ENCODE peak calls at places on chromosomes 1 and 21, in four cellular contexts. S is kidney, R is HCT116, V is K562. Y is an unnamed sample.

GRCh38 chr21:14306143-14306907 is 76.6 kb downstream of the HSPA13 start:
- DNase-seq in V (peak; percentile 26), R (no peak), S (no peak), Y (no peak)

GRCh38 chr1:30965914-30966313 is 57.4 kb upstream of the SDC3 start:
- DNase-seq in R (no peak), S (no peak), V (no peak), Y (no peak)

GRCh38 chr1:154896811-154897286 is 26.8 kb upstream of the KCNN3 start:
- DNase-seq in R (no peak), V (no peak), S (no peak), Y (peak; percentile 30)

GRCh38 chr1:1040004-1040991 is 20.4 kb downstream of the AGRN start:
- DNase-seq in R (peak; percentile 61), V (peak; percentile 92), S (peak; percentile 92), Y (peak; percentile 97)

GRCh38 chr1:175073054-175073453 is 5.4 kb downstream of the TNN start:
- DNase-seq in R (no peak), S (no peak), V (no peak), Y (no peak)

GRCh38 chr1:89962742-89963075 is 32.2 kb upstream of the ZNF326 start:
- DNase-seq in R (no peak), S (no peak), V (no peak), Y (no peak)

GRCh38 chr1:70706381-70707173 is 295.5 kb downstream of the CTH start:
- DNase-seq in R (no peak), V (no peak), S (no peak), Y (peak; percentile 81)

GRCh38 chr1:154154534-154155181 is at the start of gene NUP210L:
- DNase-seq in S (peak; percentile 84), R (no peak), V (peak; percentile 38), Y (peak; percentile 87)

GRCh38 chr21:46639489-46640386 is 4.3 kb downstream of the PRMT2 start:
- DNase-seq in S (no peak), V (no peak), R (no peak), Y (no peak)

GRCh38 chr1:1335283-1335682 is 4.2 kb downstream of the TAS1R3 start:
- DNase-seq in R (no peak), V (no peak), S (no peak), Y (no peak)

GRCh38 chr1:6519491-6519934 is 28.0 kb upstream of the PLEKHG5 start:
- DNase-seq in V (no peak), S (peak; percentile 64), R (no peak), Y (peak; percentile 65)

GRCh38 chr1:36183309-36183856 is 27.4 kb downstream of the MAP7D1 start:
- DNase-seq in S (no peak), V (no peak), R (no peak), Y (no peak)

GRCh38 chr21:31447477-31447876 is 103.4 kb upstream of the TIAM1 start:
- DNase-seq in S (no peak), R (no peak), V (no peak), Y (no peak)

GRCh38 chr1:51792864-51793263 is 85.7 kb downstream of the NRDC start:
- DNase-seq in V (no peak), R (no peak), S (no peak), Y (no peak)

GRCh38 chr1:188669715-188670114 is 1807.9 kb downstream of the BRINP3 start:
- DNase-seq in R (no peak), S (no peak), V (no peak), Y (no peak)

GRCh38 chr1:184061396-184062003 is 10.0 kb downstream of the TSEN15 start:
- DNase-seq in R (no peak), V (no peak), S (no peak), Y (no peak)

GRCh38 chr1:242827538-242827937 is 303.0 kb upstream of the PLD5 start:
- DNase-seq in V (no peak), S (no peak), R (no peak), Y (no peak)

DNA sequence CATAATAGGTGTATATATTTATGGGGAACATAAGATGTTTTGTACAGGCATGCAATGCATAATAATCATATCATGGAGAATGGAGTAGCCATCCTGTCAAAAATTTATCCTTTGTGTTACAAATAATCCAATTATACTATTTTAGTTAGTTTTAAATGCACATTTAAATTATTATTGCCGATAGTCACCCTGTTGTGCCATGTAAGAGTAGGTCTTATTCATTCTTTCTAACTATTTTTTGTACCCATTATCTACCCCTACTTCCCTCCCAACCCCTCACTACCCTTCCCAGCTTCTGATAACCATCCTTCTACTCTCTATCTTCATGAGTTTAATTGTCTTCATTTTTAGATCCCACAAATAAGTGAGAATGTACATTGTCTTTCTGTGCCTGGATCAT is 8.3 kb upstream of the VN1R5 start:
- DNase-seq in R (no peak), V (no peak), S (no peak), Y (no peak)
- H3K9ac ChIP-seq in R (no peak overlapping the region), V (no peak overlapping the region), S (no peak overlapping the region), Y (no peak overlapping the region)

GRCh38 chr1:151371340-151371739 is 1.2 kb downstream of the SELENBP1 start:
- DNase-seq in R (no peak), S (peak; percentile 82), V (no peak), Y (no peak)

GRCh38 chr1:151370211-151370911 is 2.1 kb downstream of the SELENBP1 start:
- DNase-seq in V (peak; percentile 79), R (no peak), S (peak; percentile 73), Y (no peak)

GRCh38 chr1:151373196-151373595 is 691 bp upstream of the SELENBP1 start:
- DNase-seq in R (no peak), S (no peak), V (no peak), Y (no peak)

GRCh38 chr1:151371744-151372410 is 628 bp downstream of the SELENBP1 start:
- DNase-seq in R (no peak), V (no peak), S (peak; percentile 84), Y (no peak)

DNA sequence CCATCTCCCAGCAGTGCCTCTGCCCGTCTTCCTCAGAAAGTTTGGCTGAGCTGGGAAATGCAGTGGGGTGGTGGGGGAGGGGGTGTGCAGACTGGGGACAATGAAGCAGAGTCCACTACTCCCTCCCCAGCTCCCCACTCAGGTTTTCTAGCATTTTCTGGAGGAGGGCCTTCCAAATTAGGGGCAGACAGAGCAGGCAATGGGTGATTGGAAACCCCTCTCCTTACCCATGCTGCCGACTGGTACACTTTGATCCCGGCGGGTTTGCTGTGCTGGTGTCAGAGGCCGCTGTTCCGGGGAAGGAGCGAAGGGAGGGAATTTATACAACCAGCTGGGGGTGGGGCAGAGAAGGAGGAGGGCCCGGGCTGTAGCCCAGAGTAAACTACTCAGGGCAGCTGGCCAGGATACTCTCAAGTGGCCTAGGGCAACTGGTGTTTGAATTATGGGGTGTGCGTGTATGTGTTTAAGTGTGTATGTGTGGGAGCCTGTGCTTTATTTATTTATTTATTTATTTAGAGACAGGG is at the start of gene SELENBP1:
- DNase-seq in V (peak; percentile 84), S (peak; percentile 93), R (no peak), Y (peak; percentile 86)
- H3K4me1 ChIP-seq in V (peaks cover 32% of the 10 kb centered on the region), S (peaks cover 43% of the 10 kb centered on the region), R (peaks cover 2% of the 10 kb centered on the region), Y (peaks cover 6% of the 10 kb centered on the region)

DNA sequence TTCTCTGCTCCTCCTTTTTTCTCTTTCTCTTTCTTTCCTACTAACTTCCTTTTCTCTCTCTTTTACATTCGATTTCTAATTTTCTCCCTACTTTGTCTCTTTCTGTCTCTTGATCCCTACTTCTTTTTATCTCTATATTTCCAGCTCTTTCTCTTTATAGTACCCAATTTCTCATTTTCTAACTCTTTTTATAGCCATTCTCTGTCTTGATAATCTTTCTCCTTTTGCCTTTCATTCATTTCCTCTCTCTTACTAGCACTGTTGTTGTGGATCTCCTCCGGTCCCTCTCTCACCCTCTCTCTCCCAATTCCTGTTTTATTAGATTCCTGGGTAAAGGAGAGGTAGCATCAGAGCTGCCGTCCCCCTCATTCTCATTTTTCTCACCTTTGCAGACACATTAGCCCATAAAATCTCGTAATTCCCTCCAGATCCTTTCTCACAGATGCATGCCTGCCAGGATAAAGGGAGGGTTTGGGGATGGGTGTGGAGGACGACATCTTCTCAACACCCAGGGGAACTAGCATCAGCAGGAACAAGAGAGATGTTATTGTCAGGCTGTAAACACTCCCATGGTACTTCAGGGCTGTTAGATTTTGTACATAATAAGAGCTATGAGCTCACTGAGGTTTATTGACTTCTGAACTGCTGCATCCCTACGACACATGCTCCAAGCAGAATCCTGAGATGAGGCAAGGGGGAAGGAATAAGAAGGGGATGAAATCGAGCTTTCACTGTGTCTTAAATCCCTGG is 159.0 kb upstream of the GALNT2 start:
- DNase-seq in V (no peak), R (no peak), S (no peak), Y (no peak)
- H3K9ac ChIP-seq in V (no peak overlapping the region), R (no peak overlapping the region), S (no peak overlapping the region), Y (no peak overlapping the region)

GRCh38 chr1:25550155-25550506 is 6.7 kb downstream of the LDLRAP1 start:
- DNase-seq in S (no peak), V (peak; percentile 80), R (no peak), Y (no peak)
- H3K4me1 ChIP-seq in S (peaks cover 53% of the 10 kb centered on the region), V (peaks cover 62% of the 10 kb centered on the region), R (peaks cover 36% of the 10 kb centered on the region), Y (peaks cover 3% of the 10 kb centered on the region)

GRCh38 chr1:46655848-46656247 is 12.3 kb downstream of the ATPAF1 start:
- DNase-seq in R (no peak), V (no peak), S (no peak), Y (no peak)

GRCh38 chr1:46652321-46653100 is 15.7 kb downstream of the ATPAF1 start:
- DNase-seq in S (no peak), R (no peak), V (no peak), Y (no peak)

GRCh38 chr1:46650491-46650890 is 17.7 kb downstream of the ATPAF1 start:
- DNase-seq in S (no peak), V (no peak), R (no peak), Y (no peak)

GRCh38 chr1:46654012-46654411 is 14.2 kb downstream of the ATPAF1 start:
- DNase-seq in R (no peak), V (no peak), S (no peak), Y (no peak)

GRCh38 chr1:46653405-46653853 is 14.7 kb downstream of the ATPAF1 start:
- DNase-seq in S (no peak), R (no peak), V (no peak), Y (no peak)
- H3K9ac ChIP-seq in S (no peak overlapping the region), R (no peak overlapping the region), V (peak overlapping the region; percentile 6), Y (no peak overlapping the region)

Y was measured in endodermal cell.